ENCODE peak calls at places on chromosomes 7 and 10, in four cellular contexts. One of them, this sample, is unnamed.

GRCh38 chr10:127935115-127935561 is 28.2 kb downstream of the PTPRE start:
- DNase-seq in B cell: no peak
- DNase-seq in psoas muscle: peak; percentile 63
- DNase-seq in stimulated activated CD8-positive, alpha-beta memory T cell treated with anti-CD3 and anti-CD28 coated beads, Interleukin-7, amount 100 ng/mL, for 4 hours: no peak
- DNase-seq in this sample: no peak

GRCh38 chr10:97356318-97356914 is 21.9 kb upstream of the FRAT2 start:
- DNase-seq in B cell: no peak
- DNase-seq in psoas muscle: no peak
- DNase-seq in stimulated activated CD8-positive, alpha-beta memory T cell treated with anti-CD3 and anti-CD28 coated beads, Interleukin-7, amount 100 ng/mL, for 4 hours: peak; percentile 24
- DNase-seq in this sample: no peak

GRCh38 chr7:123995617-123996326 is 37.1 kb downstream of the TMEM229A start:
- DNase-seq in B cell: no peak
- DNase-seq in psoas muscle: no peak
- DNase-seq in stimulated activated CD8-positive, alpha-beta memory T cell treated with anti-CD3 and anti-CD28 coated beads, Interleukin-7, amount 100 ng/mL, for 4 hours: no peak
- DNase-seq in this sample: no peak

GRCh38 chr10:8183241-8183704 is 128.8 kb downstream of the GATA3 start:
- DNase-seq in B cell: no peak
- DNase-seq in psoas muscle: no peak
- DNase-seq in stimulated activated CD8-positive, alpha-beta memory T cell treated with anti-CD3 and anti-CD28 coated beads, Interleukin-7, amount 100 ng/mL, for 4 hours: peak; percentile 25
- DNase-seq in this sample: no peak

GRCh38 chr7:76268376-76268775 is 34.1 kb upstream of the HSPB1 start:
- DNase-seq in B cell: no peak
- DNase-seq in psoas muscle: no peak
- DNase-seq in stimulated activated CD8-positive, alpha-beta memory T cell treated with anti-CD3 and anti-CD28 coated beads, Interleukin-7, amount 100 ng/mL, for 4 hours: no peak
- DNase-seq in this sample: no peak

GRCh38 chr10:14382022-14382421 is 51.3 kb upstream of the FRMD4A start:
- DNase-seq in B cell: peak; percentile 19
- DNase-seq in psoas muscle: no peak
- DNase-seq in stimulated activated CD8-positive, alpha-beta memory T cell treated with anti-CD3 and anti-CD28 coated beads, Interleukin-7, amount 100 ng/mL, for 4 hours: peak; percentile 44
- DNase-seq in this sample: no peak

GRCh38 chr7:155731375-155731774 is 80.9 kb downstream of the SHH start:
- DNase-seq in B cell: no peak
- DNase-seq in psoas muscle: no peak
- DNase-seq in stimulated activated CD8-positive, alpha-beta memory T cell treated with anti-CD3 and anti-CD28 coated beads, Interleukin-7, amount 100 ng/mL, for 4 hours: no peak
- DNase-seq in this sample: no peak

GRCh38 chr7:1418505-1419309 is 40.6 kb downstream of the MICALL2 start:
- DNase-seq in B cell: no peak
- DNase-seq in psoas muscle: no peak
- DNase-seq in stimulated activated CD8-positive, alpha-beta memory T cell treated with anti-CD3 and anti-CD28 coated beads, Interleukin-7, amount 100 ng/mL, for 4 hours: no peak
- DNase-seq in this sample: no peak

GRCh38 chr7:43454936-43455518 is 127.9 kb upstream of the STK17A start:
- DNase-seq in B cell: peak; percentile 30
- DNase-seq in psoas muscle: no peak
- DNase-seq in stimulated activated CD8-positive, alpha-beta memory T cell treated with anti-CD3 and anti-CD28 coated beads, Interleukin-7, amount 100 ng/mL, for 4 hours: no peak
- DNase-seq in this sample: peak; percentile 48

GRCh38 chr10:33657154-33657900 is 322.9 kb upstream of the NRP1 start:
- DNase-seq in B cell: no peak
- DNase-seq in psoas muscle: no peak
- DNase-seq in stimulated activated CD8-positive, alpha-beta memory T cell treated with anti-CD3 and anti-CD28 coated beads, Interleukin-7, amount 100 ng/mL, for 4 hours: no peak
- DNase-seq in this sample: no peak

GRCh38 chr10:17074548-17074860 is 55.1 kb downstream of the CUBN start:
- DNase-seq in B cell: no peak
- DNase-seq in psoas muscle: no peak
- DNase-seq in stimulated activated CD8-positive, alpha-beta memory T cell treated with anti-CD3 and anti-CD28 coated beads, Interleukin-7, amount 100 ng/mL, for 4 hours: no peak
- DNase-seq in this sample: no peak

GRCh38 chr10:10873289-10873688 is 144.4 kb upstream of the CELF2 start:
- DNase-seq in B cell: no peak
- DNase-seq in psoas muscle: no peak
- DNase-seq in stimulated activated CD8-positive, alpha-beta memory T cell treated with anti-CD3 and anti-CD28 coated beads, Interleukin-7, amount 100 ng/mL, for 4 hours: no peak
- DNase-seq in this sample: no peak

GRCh38 chr7:106840342-106840741 is 24.7 kb upstream of the PIK3CG start:
- DNase-seq in B cell: no peak
- DNase-seq in psoas muscle: no peak
- DNase-seq in stimulated activated CD8-positive, alpha-beta memory T cell treated with anti-CD3 and anti-CD28 coated beads, Interleukin-7, amount 100 ng/mL, for 4 hours: no peak
- DNase-seq in this sample: no peak

GRCh38 chr10:27998178-27998953 is 513 bp downstream of the ODAD2 start:
- DNase-seq in B cell: peak; percentile 8
- DNase-seq in psoas muscle: peak; percentile 16
- DNase-seq in stimulated activated CD8-positive, alpha-beta memory T cell treated with anti-CD3 and anti-CD28 coated beads, Interleukin-7, amount 100 ng/mL, for 4 hours: no peak
- DNase-seq in this sample: no peak

GRCh38 chr10:121032460-121032859 is 181.3 kb downstream of the WDR11 start:
- DNase-seq in B cell: no peak
- DNase-seq in psoas muscle: no peak
- DNase-seq in stimulated activated CD8-positive, alpha-beta memory T cell treated with anti-CD3 and anti-CD28 coated beads, Interleukin-7, amount 100 ng/mL, for 4 hours: no peak
- DNase-seq in this sample: no peak

GRCh38 chr10:44935961-44936285 is 23.7 kb upstream of the RASSF4 start:
- DNase-seq in B cell: no peak
- DNase-seq in psoas muscle: no peak
- DNase-seq in stimulated activated CD8-positive, alpha-beta memory T cell treated with anti-CD3 and anti-CD28 coated beads, Interleukin-7, amount 100 ng/mL, for 4 hours: no peak
- DNase-seq in this sample: no peak

GRCh38 chr10:89332092-89332633 is 4.4 kb downstream of the IFIT3 start:
- DNase-seq in B cell: peak; percentile 72
- DNase-seq in psoas muscle: no peak
- DNase-seq in stimulated activated CD8-positive, alpha-beta memory T cell treated with anti-CD3 and anti-CD28 coated beads, Interleukin-7, amount 100 ng/mL, for 4 hours: peak; percentile 27
- DNase-seq in this sample: no peak

GRCh38 chr7:4282434-4283223 is 399.5 kb upstream of the FOXK1 start:
- DNase-seq in B cell: no peak
- DNase-seq in psoas muscle: no peak
- DNase-seq in stimulated activated CD8-positive, alpha-beta memory T cell treated with anti-CD3 and anti-CD28 coated beads, Interleukin-7, amount 100 ng/mL, for 4 hours: no peak
- DNase-seq in this sample: no peak

GRCh38 chr7:149642579-149642978 is 130.8 kb downstream of the ZNF467 start:
- DNase-seq in B cell: no peak
- DNase-seq in psoas muscle: no peak
- DNase-seq in stimulated activated CD8-positive, alpha-beta memory T cell treated with anti-CD3 and anti-CD28 coated beads, Interleukin-7, amount 100 ng/mL, for 4 hours: no peak
- DNase-seq in this sample: no peak

GRCh38 chr7:45086348-45087065 is 2.3 kb downstream of the NACAD start:
- DNase-seq in B cell: no peak
- DNase-seq in psoas muscle: no peak
- DNase-seq in stimulated activated CD8-positive, alpha-beta memory T cell treated with anti-CD3 and anti-CD28 coated beads, Interleukin-7, amount 100 ng/mL, for 4 hours: no peak
- DNase-seq in this sample: no peak

GRCh38 chr7:25272265-25272664 is 44.0 kb upstream of the NPVF start:
- DNase-seq in B cell: no peak
- DNase-seq in psoas muscle: no peak
- DNase-seq in stimulated activated CD8-positive, alpha-beta memory T cell treated with anti-CD3 and anti-CD28 coated beads, Interleukin-7, amount 100 ng/mL, for 4 hours: no peak
- DNase-seq in this sample: no peak

GRCh38 chr7:47383064-47383463 is 198.8 kb downstream of the TNS3 start:
- DNase-seq in B cell: no peak
- DNase-seq in psoas muscle: no peak
- DNase-seq in stimulated activated CD8-positive, alpha-beta memory T cell treated with anti-CD3 and anti-CD28 coated beads, Interleukin-7, amount 100 ng/mL, for 4 hours: no peak
- DNase-seq in this sample: no peak

GRCh38 chr10:87734987-87735827 is 75.5 kb downstream of the PAPSS2 start:
- DNase-seq in B cell: peak; percentile 24
- DNase-seq in psoas muscle: no peak
- DNase-seq in stimulated activated CD8-positive, alpha-beta memory T cell treated with anti-CD3 and anti-CD28 coated beads, Interleukin-7, amount 100 ng/mL, for 4 hours: no peak
- DNase-seq in this sample: peak; percentile 22

This sample was measured in GM19239.